ENCODE peak calls at places on chromosomes 1 and 21, in five cellular contexts. V, I, E, Z and O are unnamed samples.

GRCh38 chr1:236425031-236425663 is 31.1 kb downstream of the EDARADD start:
- DNase-seq in E (no peak), Z (no peak), I (no peak), V (no peak), O (no peak)

GRCh38 chr1:26610781-26611180 is 81.2 kb downstream of the RPS6KA1 start:
- DNase-seq in Z (no peak), E (no peak), V (no peak), I (no peak), O (no peak)

GRCh38 chr1:150516616-150517015 is 1.1 kb downstream of the FALEC start:
- DNase-seq in Z (no peak), I (no peak), E (peak), V (no peak), O (peak)

GRCh38 chr21:28826569-28826968 is 166.1 kb downstream of the LTN1 start:
- DNase-seq in Z (no peak), V (no peak), E (no peak), I (no peak), O (peak)

GRCh38 chr1:47334765-47335435 is 1.3 kb downstream of the CMPK1 start:
- DNase-seq in V (no peak), Z (no peak), E (peak), I (no peak), O (no peak)

GRCh38 chr1:58764294-58764978 is 19.4 kb downstream of the JUN start:
- DNase-seq in E (peak), I (peak), V (no peak), Z (no peak), O (peak)

GRCh38 chr1:32470991-32471694 is 6.3 kb downstream of the ZBTB8B start:
- DNase-seq in V (no peak), I (no peak), E (no peak), Z (no peak), O (peak)

GRCh38 chr1:50189369-50189768 is 80.6 kb downstream of the ELAVL4 start:
- DNase-seq in Z (no peak), V (no peak), I (peak), E (no peak), O (no peak)

GRCh38 chr21:31316488-31317169 is 27.4 kb downstream of the TIAM1 start:
- DNase-seq in Z (no peak), V (no peak), I (peak), E (peak), O (no peak)

GRCh38 chr1:77413541-77414335 is 131.9 kb downstream of the AK5 start:
- DNase-seq in I (no peak), Z (no peak), V (no peak), E (no peak), O (no peak)

GRCh38 chr1:210587547-210587946 is 258.8 kb downstream of the HHAT start:
- DNase-seq in E (peak), V (no peak), Z (no peak), I (peak), O (peak)

GRCh38 chr1:232223309-232223708 is 406.6 kb downstream of the SIPA1L2 start:
- DNase-seq in Z (no peak), I (no peak), V (no peak), E (no peak), O (no peak)

GRCh38 chr1:159015440-159015909 is 5.8 kb downstream of the IFI16 start:
- DNase-seq in V (peak), I (peak), E (peak), Z (peak), O (peak)

GRCh38 chr1:180836414-180836813 is 76.3 kb upstream of the KIAA1614 start:
- DNase-seq in I (no peak), V (no peak), E (no peak), Z (no peak), O (no peak)

GRCh38 chr1:154404984-154405761 is at the start of gene IL6R:
- DNase-seq in E (peak), V (peak), I (peak), Z (peak), O (peak)

GRCh38 chr21:25862596-25862995 is 127.8 kb downstream of the GABPA start:
- DNase-seq in E (peak), I (peak), V (no peak), Z (no peak), O (peak)

GRCh38 chr1:158285756-158286241 is 3.9 kb upstream of the CD1C start:
- DNase-seq in Z (peak), I (no peak), V (no peak), E (no peak), O (no peak)

GRCh38 chr1:47793563-47793962 is 203.6 kb downstream of the TRABD2B start:
- DNase-seq in I (no peak), V (no peak), Z (no peak), E (no peak), O (no peak)

GRCh38 chr1:42926235-42926869 is 32.3 kb downstream of the SLC2A1 start:
- DNase-seq in Z (no peak), E (no peak), I (no peak), V (no peak), O (no peak)

GRCh38 chr1:226884966-226885820 is 14.8 kb downstream of the PSEN2 start:
- DNase-seq in I (no peak), V (no peak), E (no peak), Z (no peak), O (no peak)

GRCh38 chr1:119327436-119328155 is 41.0 kb upstream of the HAO2 start:
- DNase-seq in I (peak), Z (no peak), V (no peak), E (peak), O (peak)

GRCh38 chr1:23224721-23225648 is 7.7 kb upstream of the HTR1D start:
- DNase-seq in I (peak), E (peak), Z (peak), V (no peak), O (peak)

GRCh38 chr1:100643430-100644196 is 75.9 kb upstream of the VCAM1 start:
- DNase-seq in I (no peak), E (peak), V (no peak), Z (no peak), O (peak)

GRCh38 chr1:11706292-11706691 is 14.8 kb downstream of the DRAXIN start:
- DNase-seq in I (no peak), E (no peak), Z (no peak), V (no peak), O (no peak)

DNA sequence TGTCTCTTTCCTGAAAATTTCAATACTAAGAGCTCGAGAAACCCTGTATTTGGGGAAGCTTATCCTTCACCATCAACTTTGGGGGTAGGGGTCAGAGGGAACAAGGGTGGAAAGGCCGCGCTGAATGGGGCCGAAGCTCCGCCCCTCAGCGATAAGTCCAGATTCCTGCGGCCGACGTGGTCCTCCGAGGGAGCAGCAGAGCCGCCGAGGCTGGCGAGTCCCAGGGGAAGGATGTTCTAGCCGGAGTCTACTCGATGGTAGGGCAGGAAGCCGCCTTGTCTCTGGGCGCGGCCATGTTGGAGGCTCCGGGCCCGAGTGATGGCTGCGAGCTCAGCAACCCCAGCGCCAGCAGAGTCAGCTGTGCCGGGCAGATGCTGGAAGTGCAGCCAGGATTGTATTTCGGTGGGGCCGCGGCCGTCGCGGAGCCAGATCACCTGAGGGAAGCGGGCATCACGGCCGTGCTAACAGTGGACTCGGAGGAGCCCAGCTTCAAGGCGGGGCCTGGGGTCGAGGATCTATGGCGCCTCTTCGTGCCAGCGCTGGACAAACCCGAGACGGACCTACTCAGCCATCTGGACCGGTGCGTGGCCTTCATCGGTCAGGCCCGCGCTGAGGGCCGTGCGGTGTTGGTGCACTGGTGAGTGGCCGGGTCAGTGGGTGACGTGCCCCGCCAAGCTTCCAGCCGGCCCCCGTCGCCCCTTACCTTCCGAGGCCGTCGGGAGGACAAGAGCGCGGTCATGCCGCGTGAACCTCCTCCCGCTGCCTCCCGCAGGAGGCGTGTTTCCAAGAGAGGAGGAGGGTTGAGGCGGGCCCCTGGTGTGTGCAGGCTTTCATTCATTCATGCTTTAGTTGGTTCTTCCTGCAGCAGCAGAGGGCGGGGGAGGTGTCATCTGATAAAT is at the start of gene DUSP12:
- DNase-seq in I (peak), E (peak), V (peak), Z (peak), O (peak)
- TF ChIP-seq CTCF in I (no peak), E (peak), V (peak), Z (no peak), O (peak)

DNA sequence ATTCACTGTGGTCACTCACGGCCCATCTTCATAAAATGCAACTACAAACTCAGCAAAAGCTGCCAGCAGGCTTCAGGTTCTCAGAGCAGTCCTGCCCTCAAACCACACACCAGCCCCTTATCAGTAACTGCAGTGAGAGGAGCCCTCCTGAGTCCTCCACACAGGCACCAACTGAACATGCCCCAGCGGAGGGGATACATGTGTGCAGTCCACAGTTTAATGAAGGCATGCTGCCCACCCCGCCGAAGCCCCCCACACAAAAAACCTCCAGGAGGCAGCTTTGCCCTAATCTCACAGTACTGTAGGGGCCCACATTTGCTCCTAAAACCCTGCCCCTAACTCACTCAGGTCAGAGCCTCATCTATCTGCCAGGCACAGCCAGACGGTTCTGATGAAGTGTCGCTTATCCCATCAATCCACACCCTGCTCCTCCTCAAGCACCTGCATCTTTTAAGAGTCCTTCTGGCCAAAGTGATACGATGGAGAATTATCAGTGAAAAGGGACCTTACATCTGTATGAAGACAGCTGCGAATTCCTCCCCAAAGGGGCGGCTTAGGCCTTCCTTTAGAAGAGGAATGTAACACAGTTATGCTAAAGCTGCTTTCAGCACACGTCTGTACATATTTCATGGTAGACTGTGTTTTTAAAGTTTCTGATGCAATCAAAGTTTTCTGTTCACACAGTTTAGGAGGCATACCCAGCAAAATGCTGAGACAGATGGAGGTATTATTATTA is 3.5 kb downstream of the ABCB10 start:
- DNase-seq in I (no peak), Z (no peak), E (peak), V (no peak), O (peak)
- H3K4me3 ChIP-seq in I (no peak), Z (no peak), E (no peak), V (no peak), O (no peak)

GRCh38 chr1:114670083-114671010 is 498 bp upstream of the DENND2C start:
- DNase-seq in V (peak), Z (peak), I (peak), E (peak), O (peak)
- TF ChIP-seq CTCF in V (no peak), Z (peak), I (no peak), E (peak), O (peak)

GRCh38 chr21:26883768-26884167 is 38.6 kb upstream of the ADAMTS1 start:
- DNase-seq in Z (no peak), I (peak), V (no peak), E (peak), O (no peak)
- H3K4me3 ChIP-seq in Z (no peak), I (no peak), V (no peak), E (no peak), O (no peak)

DNA sequence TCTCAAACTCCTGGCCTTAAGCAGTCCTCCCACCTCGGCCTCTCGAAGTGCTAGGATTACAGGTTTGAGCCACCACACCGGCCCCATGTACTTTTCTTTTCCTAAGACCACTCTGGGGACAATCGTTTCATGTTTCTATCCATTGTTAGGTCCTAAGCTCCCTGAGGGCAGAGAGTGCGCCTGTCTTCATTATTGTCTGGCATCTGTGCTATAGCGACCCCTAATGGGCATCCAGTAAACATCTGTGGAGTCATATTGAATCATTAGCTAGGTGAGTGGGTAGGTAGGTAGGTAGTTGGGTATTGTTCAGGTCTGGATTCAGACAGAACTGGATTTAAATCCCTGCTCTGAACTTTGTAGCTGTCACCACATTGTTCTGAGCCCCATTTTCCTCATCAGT is 66.1 kb downstream of the TMEM53 start:
- DNase-seq in E (no peak), V (no peak), I (no peak), Z (no peak), O (no peak)
- TF ChIP-seq CTCF in E (peak), V (peak), I (peak), Z (no peak), O (peak)

DNA sequence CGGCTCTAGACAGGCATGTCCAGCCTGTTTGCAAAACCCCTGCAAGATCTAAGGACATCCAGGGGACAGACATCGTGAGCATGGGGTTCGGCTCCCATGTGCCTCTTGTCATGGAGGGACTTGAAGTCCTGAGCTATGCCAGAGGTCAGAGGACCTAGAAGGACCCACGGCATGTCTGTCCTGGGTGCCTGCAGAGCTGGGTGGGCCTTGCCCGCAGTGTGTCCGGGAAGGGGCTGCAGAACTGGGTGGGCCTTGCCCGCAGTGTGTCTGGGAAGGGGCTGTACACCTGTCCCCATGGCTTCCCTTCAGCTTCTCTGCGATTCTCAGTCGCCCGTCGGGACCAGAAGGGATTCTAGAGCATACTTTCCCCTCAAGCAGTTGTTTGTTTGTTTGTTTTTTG is 20.0 kb upstream of the TRAPPC10 start:
- DNase-seq in V (no peak), Z (no peak), I (no peak), E (no peak), O (no peak)
- H3K4me3 ChIP-seq in V (no peak), Z (no peak), I (no peak), E (no peak), O (no peak)

GRCh38 chr1:8962812-8963669 is 17.4 kb downstream of the CA6 start:
- DNase-seq in Z (peak), I (peak), V (no peak), E (peak), O (peak)
- TF ChIP-seq CTCF in Z (peak), I (peak), V (peak), E (peak), O (peak)